ENCODE peak calls at places on chromosome 10, in seven cellular contexts. F is T-helper 1 cell; H is AG09309; I is HepG2; J is activated effector memory CD4-positive, alpha-beta T cell treated with Interleukin-2 at 50 U/mL for 16 hours; V is body of pancreas; D is EH. Q is an unnamed sample.

GRCh38 chr10:16816142-16816541 is 1.1 kb downstream of the RSU1 start:
- DNase-seq in F (no peak), H (no peak), I (no peak), J (no peak), V (peak; percentile 48), D (peak; percentile 50), Q (no peak)

GRCh38 chr10:24196426-24197039 is 12.4 kb upstream of the KIAA1217 start:
- DNase-seq in F (peak; percentile 27), H (no peak), I (peak; percentile 74), J (peak; percentile 25), V (peak; percentile 87), D (peak; percentile 63), Q (peak; percentile 63)

GRCh38 chr10:57972783-57973182 is 294.9 kb downstream of the IPMK start:
- DNase-seq in F (no peak), H (no peak), I (no peak), J (no peak), V (no peak), D (peak; percentile 50), Q (no peak)

GRCh38 chr10:6987536-6987945 is 407.5 kb upstream of the PRKCQ start:
- DNase-seq in F (no peak), H (no peak), I (no peak), J (no peak), V (no peak), D (no peak), Q (no peak)

GRCh38 chr10:116882631-116883030 is 33.3 kb downstream of the ENO4 start:
- DNase-seq in F (no peak), H (no peak), I (no peak), J (no peak), V (no peak), D (no peak), Q (no peak)

GRCh38 chr10:131430716-131431402 is 119.3 kb upstream of the TCERG1L start:
- DNase-seq in F (no peak), H (no peak), I (no peak), J (no peak), V (no peak), D (no peak), Q (no peak)

GRCh38 chr10:48703776-48704555 is 19.3 kb downstream of the WDFY4 start:
- DNase-seq in F (no peak), H (no peak), I (no peak), J (no peak), V (no peak), D (no peak), Q (no peak)

GRCh38 chr10:11517150-11517549 is 94.3 kb downstream of the USP6NL start:
- DNase-seq in F (no peak), H (no peak), I (no peak), J (no peak), V (no peak), D (no peak), Q (no peak)

GRCh38 chr10:70328987-70329386 is 45.2 kb upstream of the NPFFR1 start:
- DNase-seq in F (no peak), H (peak; percentile 13), I (no peak), J (no peak), V (no peak), D (peak; percentile 53), Q (no peak)

GRCh38 chr10:33100996-33101747 is 143.1 kb upstream of the ITGB1 start:
- DNase-seq in F (no peak), H (no peak), I (no peak), J (no peak), V (no peak), D (no peak), Q (no peak)

GRCh38 chr10:10917031-10917430 is 100.6 kb upstream of the CELF2 start:
- DNase-seq in F (no peak), H (no peak), I (no peak), J (no peak), V (no peak), D (no peak), Q (no peak)

GRCh38 chr10:5560844-5561703 is 36.3 kb downstream of the CALML3 start:
- DNase-seq in F (no peak), H (no peak), I (peak; percentile 55), J (no peak), V (no peak), D (no peak), Q (no peak)

GRCh38 chr10:3172081-3172445 is 519 bp downstream of the PITRM1 start:
- DNase-seq in F (no peak), H (peak; percentile 32), I (peak; percentile 9), J (no peak), V (no peak), D (peak; percentile 85), Q (no peak)

Q was measured in CD8-positive, alpha-beta T cell.